ENCODE peak calls at places on chromosome 5, in four cellular contexts. M is ovary, C is IMR-90, V is left ventricle myocardium inferior. R is an unnamed sample.

GRCh38 chr5:126492939-126493338 is 69.7 kb downstream of the GRAMD2B start:
- DNase-seq in M (peak), C (peak), V (no peak), R (no peak)

GRCh38 chr5:13108281-13108680 is 836.2 kb downstream of the DNAH5 start:
- DNase-seq in M (no peak), C (no peak), V (no peak), R (no peak)

GRCh38 chr5:180555168-180555921 is 36.0 kb downstream of the SCGB3A1 start:
- DNase-seq in M (no peak), V (no peak), C (peak), R (peak)

GRCh38 chr5:72255237-72255636 is 64.8 kb downstream of the MRPS27 start:
- DNase-seq in M (no peak), C (no peak), V (no peak), R (peak)

GRCh38 chr5:132020568-132021339 is 9.3 kb upstream of the ACSL6 start:
- DNase-seq in C (no peak), V (no peak), M (no peak), R (no peak)

GRCh38 chr5:111472579-111472978 is 39.8 kb downstream of the STARD4 start:
- DNase-seq in V (no peak), M (no peak), C (no peak), R (no peak)

GRCh38 chr5:127958421-127959011 is 125.0 kb upstream of the SLC12A2 start:
- DNase-seq in C (no peak), V (no peak), M (no peak), R (no peak)

GRCh38 chr5:151092750-151093149 is 11.9 kb upstream of the TNIP1 start:
- DNase-seq in V (no peak), C (peak), M (no peak), R (peak)

GRCh38 chr5:146466521-146467349 is 19.6 kb downstream of the TCERG1 start:
- DNase-seq in C (peak), M (no peak), V (no peak), R (peak)

GRCh38 chr5:107277485-107278040 is 393.2 kb downstream of the EFNA5 start:
- DNase-seq in M (no peak), C (no peak), V (no peak), R (no peak)

GRCh38 chr5:151070449-151070848 is 10.4 kb downstream of the TNIP1 start:
- DNase-seq in C (peak), M (no peak), V (no peak), R (no peak)

GRCh38 chr5:102617857-102618187 is 119.0 kb upstream of the SLCO6A1 start:
- DNase-seq in C (no peak), M (no peak), V (no peak), R (no peak)

GRCh38 chr5:75656311-75657003 is 45.2 kb downstream of the ANKDD1B start:
- DNase-seq in C (peak), M (no peak), V (no peak), R (peak)

GRCh38 chr5:169300468-169301385 is at the start of gene SLIT3:
- DNase-seq in C (peak), M (peak), V (peak), R (peak)

GRCh38 chr5:123421773-123422172 is 1.4 kb downstream of the CEP120 start:
- DNase-seq in V (no peak), C (no peak), M (no peak), R (no peak)

GRCh38 chr5:124841829-124842712 is 95.6 kb upstream of the ZNF608 start:
- DNase-seq in C (peak), V (peak), M (no peak), R (peak)

GRCh38 chr5:171494452-171495121 is 75.1 kb downstream of the FGF18 start:
- DNase-seq in C (peak), V (peak), M (peak), R (peak)

GRCh38 chr5:139806111-139806510 is 10.5 kb downstream of the PSD2 start:
- DNase-seq in V (no peak), C (no peak), M (no peak), R (no peak)

GRCh38 chr5:116674881-116675627 is 100.4 kb upstream of the SEMA6A start:
- DNase-seq in V (no peak), M (no peak), C (no peak), R (no peak)

GRCh38 chr5:103617090-103617489 is 54.5 kb upstream of the NUDT12 start:
- DNase-seq in V (no peak), C (no peak), M (no peak), R (no peak)

GRCh38 chr5:177086918-177087706 is 397 bp downstream of the FGFR4 start:
- DNase-seq in M (peak), C (no peak), V (no peak), R (peak)

GRCh38 chr5:88808153-88808552 is 74.8 kb downstream of the MEF2C start:
- DNase-seq in C (no peak), M (no peak), V (no peak), R (no peak)

GRCh38 chr5:132459031-132459982 is 31.3 kb downstream of the IRF1 start:
- DNase-seq in M (no peak), C (peak), V (no peak), R (no peak)

GRCh38 chr5:36740259-36740898 is 134.0 kb downstream of the SLC1A3 start:
- DNase-seq in M (no peak), V (no peak), C (peak), R (peak)

GRCh38 chr5:143279698-143280097 is 123.8 kb downstream of the NR3C1 start:
- DNase-seq in M (no peak), C (peak), V (no peak), R (peak)

GRCh38 chr5:143284002-143284401 is 119.5 kb downstream of the NR3C1 start:
- DNase-seq in V (no peak), M (no peak), C (no peak), R (no peak)
- H3K4me3 ChIP-seq in V (no peak), M (no peak), C (no peak), R (no peak)

DNA sequence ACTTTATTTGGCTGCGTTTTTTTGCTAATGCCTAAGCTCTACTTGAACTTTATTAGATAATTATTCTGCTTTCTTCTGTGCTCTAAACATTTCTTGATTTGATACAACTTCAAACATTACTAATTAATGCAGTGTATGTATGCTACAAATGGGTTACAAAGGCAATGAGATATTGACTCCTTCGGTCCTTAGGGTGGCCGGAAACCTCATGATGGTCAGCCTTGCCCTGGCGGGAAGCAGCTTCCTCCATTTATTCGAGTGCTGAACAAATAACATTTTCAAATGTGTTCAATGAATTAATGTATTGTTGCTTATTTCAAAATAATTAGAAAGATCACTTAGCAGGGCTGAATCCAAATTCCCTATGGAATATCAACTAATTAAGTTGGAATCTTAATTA is 3.9 kb upstream of the LNPEP start:
- DNase-seq in M (no peak), C (no peak), V (no peak), R (no peak)
- H3K4me3 ChIP-seq in M (no peak), C (no peak), V (no peak), R (no peak)

GRCh38 chr5:28823231-28823630 is 1784.8 kb upstream of the CDH9 start:
- DNase-seq in C (no peak), V (no peak), M (no peak), R (no peak)
- H3K4me3 ChIP-seq in C (no peak), V (no peak), M (no peak), R (no peak)

GRCh38 chr5:34584165-34584564 is 72.0 kb upstream of the RAI14 start:
- DNase-seq in M (no peak), V (no peak), C (no peak), R (no peak)

GRCh38 chr5:34585601-34586104 is 70.5 kb upstream of the RAI14 start:
- DNase-seq in V (no peak), C (peak), M (no peak), R (peak)

GRCh38 chr5:34580983-34581382 is 75.1 kb upstream of the RAI14 start:
- DNase-seq in C (no peak), V (no peak), M (no peak), R (no peak)

GRCh38 chr5:34582364-34582763 is 73.8 kb upstream of the RAI14 start:
- DNase-seq in C (no peak), V (no peak), M (no peak), R (no peak)

DNA sequence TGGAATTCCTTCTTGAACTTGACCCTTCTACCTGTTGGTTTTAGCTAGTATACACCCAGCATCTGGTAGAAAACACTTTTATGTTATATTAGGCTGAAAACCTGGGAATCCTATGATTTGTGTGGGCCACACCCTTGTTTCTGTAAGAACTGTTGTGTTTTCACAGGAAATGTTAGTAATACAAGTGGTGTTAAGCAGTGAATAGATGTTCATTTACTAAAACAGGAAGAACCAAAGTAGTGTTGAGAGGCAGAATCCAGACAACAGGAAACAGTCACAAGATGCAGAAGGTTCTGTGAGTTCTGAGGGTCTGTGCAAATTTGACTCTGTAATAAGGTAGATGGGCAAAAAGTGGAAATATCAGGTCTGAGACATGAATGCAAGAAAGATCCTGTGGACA is 73.0 kb upstream of the RAI14 start:
- DNase-seq in C (no peak), M (no peak), V (no peak), R (peak)
- H3K4me3 ChIP-seq in C (no peak), M (no peak), V (no peak), R (no peak)

GRCh38 chr5:1294839-1295649 is at the start of gene TERT:
- DNase-seq in V (no peak), C (no peak), M (no peak), R (no peak)
- H3K4me3 ChIP-seq in V (peak), C (no peak), M (no peak), R (no peak)

GRCh38 chr5:81778642-81779041 is 27.7 kb upstream of the SSBP2 start:
- DNase-seq in V (no peak), C (peak), M (no peak), R (peak)
- H3K4me3 ChIP-seq in V (peak), C (no peak), M (peak), R (no peak)

DNA sequence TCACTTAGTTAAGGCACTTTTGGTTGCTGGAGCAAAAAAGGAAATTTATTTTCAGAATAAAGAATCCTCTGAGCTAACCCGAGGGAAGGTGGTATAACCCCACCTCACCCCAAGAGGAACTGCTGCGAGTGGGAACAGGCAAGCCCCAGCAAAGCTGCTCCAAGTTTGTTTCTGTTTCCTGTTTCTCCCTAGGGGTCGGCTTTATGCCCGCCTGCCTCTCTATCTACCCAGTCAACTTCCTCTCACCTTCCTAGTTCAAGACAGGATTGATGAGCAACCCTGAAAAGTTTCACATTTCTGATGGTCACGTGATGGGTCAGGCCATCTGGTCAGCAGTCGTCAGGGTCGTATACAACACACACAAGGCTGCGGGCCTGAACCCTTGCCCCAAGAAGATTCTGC is 31.1 kb downstream of the TRIO start:
- DNase-seq in C (peak), V (no peak), M (no peak), R (no peak)
- H3K4me3 ChIP-seq in C (no peak), V (peak), M (no peak), R (no peak)

R was measured in bronchial epithelial cell.